ENCODE peak calls at places on chromosomes 12 and 14, in six cellular contexts. S, H, B, L, T and G are unnamed samples.

GRCh38 chr14:100860556-100861187 is 34.8 kb downstream of the MEG3 start:
- DNase-seq in S (no peak), B (no peak), T (no peak), H (no peak), L (no peak), G (no peak)

GRCh38 chr14:33120341-33120740 is 181.7 kb downstream of the NPAS3 start:
- DNase-seq in B (no peak), S (peak), L (peak), H (no peak), T (peak), G (no peak)

GRCh38 chr14:32913725-32914124 is 25.0 kb upstream of the NPAS3 start:
- DNase-seq in B (no peak), H (no peak), S (no peak), T (peak), L (peak), G (no peak)

GRCh38 chr12:2372735-2373134 is 319.9 kb downstream of the CACNA1C start:
- DNase-seq in B (no peak), S (no peak), L (no peak), H (no peak), T (no peak), G (peak)

GRCh38 chr14:97036096-97036852 is 239.1 kb downstream of the VRK1 start:
- DNase-seq in S (no peak), L (no peak), T (no peak), H (no peak), B (no peak), G (no peak)

GRCh38 chr14:100693877-100694578 is 32.7 kb upstream of the DLK1 start:
- DNase-seq in H (no peak), B (no peak), T (no peak), S (no peak), L (no peak), G (no peak)

GRCh38 chr14:24251880-24252288 is 9.5 kb upstream of the TINF2 start:
- DNase-seq in H (no peak), L (peak), T (no peak), S (no peak), B (no peak), G (no peak)

GRCh38 chr12:38101753-38102152 is 214.8 kb upstream of the ALG10B start:
- DNase-seq in T (no peak), B (no peak), L (no peak), H (no peak), S (no peak), G (no peak)

GRCh38 chr12:80643961-80644360 is 63.5 kb upstream of the MYF6 start:
- DNase-seq in L (no peak), B (no peak), H (no peak), T (peak), S (no peak), G (no peak)

GRCh38 chr14:102586420-102587119 is 5.9 kb upstream of the RCOR1 start:
- DNase-seq in H (no peak), L (no peak), B (no peak), S (no peak), T (no peak), G (no peak)

GRCh38 chr12:123105427-123105826 is 45.5 kb downstream of the PITPNM2 start:
- DNase-seq in B (no peak), S (no peak), T (peak), L (peak), H (no peak), G (no peak)

GRCh38 chr12:70418101-70418500 is 52.0 kb downstream of the KCNMB4 start:
- DNase-seq in B (no peak), T (no peak), H (no peak), L (no peak), S (no peak), G (no peak)

GRCh38 chr12:98955284-98955683 is 310.2 kb downstream of the APAF1 start:
- DNase-seq in H (peak), B (no peak), L (peak), T (peak), S (no peak), G (no peak)

GRCh38 chr14:22314183-22314820 is 274.7 kb downstream of the DAD1 start:
- DNase-seq in H (peak), L (peak), B (no peak), S (no peak), T (peak), G (no peak)

GRCh38 chr12:19654630-19655384 is 215.5 kb downstream of the AEBP2 start:
- DNase-seq in T (peak), B (no peak), S (no peak), H (no peak), L (peak), G (no peak)

GRCh38 chr12:92096346-92097136 is 49.1 kb downstream of the BTG1 start:
- DNase-seq in B (no peak), H (no peak), L (no peak), S (no peak), T (peak), G (no peak)

GRCh38 chr12:130955238-130955816 is 1.6 kb downstream of the ADGRD1 start:
- DNase-seq in S (no peak), T (no peak), B (no peak), L (no peak), H (no peak), G (no peak)

GRCh38 chr12:122190842-122191668 is 8.1 kb downstream of the LRRC43 start:
- DNase-seq in L (peak), B (no peak), T (peak), S (no peak), H (peak), G (no peak)

GRCh38 chr14:31926123-31926522 is 151.0 kb upstream of the ARHGAP5 start:
- DNase-seq in H (peak), B (no peak), L (peak), S (no peak), T (peak), G (no peak)

GRCh38 chr14:91154851-91155625 is 41.2 kb downstream of the DGLUCY start:
- DNase-seq in S (no peak), T (peak), B (no peak), L (peak), H (peak), G (no peak)

GRCh38 chr14:75831455-75831854 is 150.3 kb downstream of the TGFB3 start:
- DNase-seq in L (peak), H (peak), S (no peak), B (peak), T (peak), G (peak)

GRCh38 chr12:114726092-114726710 is 42.2 kb upstream of the TBX3 start:
- DNase-seq in T (no peak), B (no peak), H (no peak), S (no peak), L (no peak), G (no peak)

GRCh38 chr12:51265024-51265423 is 5.2 kb downstream of the SMAGP start:
- DNase-seq in T (no peak), S (no peak), H (no peak), B (no peak), L (no peak), G (no peak)

GRCh38 chr14:50821471-50822464 is 9.2 kb downstream of the NIN start:
- DNase-seq in T (no peak), S (peak), H (no peak), B (peak), L (no peak), G (no peak)

GRCh38 chr14:104297313-104297704 is 158.9 kb downstream of the KIF26A start:
- DNase-seq in S (no peak), T (no peak), L (no peak), B (no peak), H (no peak), G (no peak)

GRCh38 chr14:78156196-78156595 is 14.0 kb upstream of the NRXN3 start:
- DNase-seq in B (no peak), L (no peak), S (no peak), T (no peak), H (no peak), G (no peak)

GRCh38 chr12:106137456-106138278 is 1.1 kb downstream of the NUAK1 start:
- DNase-seq in T (no peak), H (no peak), S (no peak), L (no peak), B (no peak), G (no peak)

DNA sequence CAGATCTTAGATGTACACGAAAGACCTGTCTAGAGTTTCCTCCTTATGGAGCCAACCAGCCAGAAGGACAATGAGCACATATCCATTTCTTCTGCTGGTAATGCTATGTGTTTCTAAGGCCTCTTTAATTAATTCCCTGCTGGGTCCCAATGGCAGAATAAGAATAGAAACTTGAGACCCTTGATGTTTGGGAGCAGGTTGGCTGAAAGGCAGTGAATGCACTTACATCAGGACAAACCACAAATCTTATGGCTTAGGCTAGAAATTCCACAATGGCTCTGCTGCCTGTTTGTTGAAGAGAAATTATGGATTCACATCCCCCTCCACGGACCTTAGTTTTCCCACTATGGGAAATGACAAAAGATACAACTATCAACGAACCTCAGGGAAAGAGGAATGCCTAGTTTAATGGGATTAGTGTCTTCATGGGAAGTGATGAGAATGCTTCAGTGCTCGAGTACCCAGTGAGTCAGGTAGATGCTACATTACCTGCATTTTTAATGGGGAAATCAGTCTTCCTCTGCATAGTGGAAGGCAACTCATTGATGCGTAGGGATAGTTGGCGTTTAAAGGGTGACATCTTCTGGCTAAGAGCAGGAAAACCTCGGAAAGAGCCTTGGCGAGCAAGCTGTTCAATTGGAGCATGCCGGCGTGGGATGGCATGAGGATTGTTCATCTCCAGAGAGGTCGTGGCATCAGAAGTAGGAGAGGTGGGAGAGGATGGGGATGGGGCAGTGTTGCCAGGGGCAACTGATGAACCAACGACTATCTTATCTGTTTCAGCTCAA is 46.5 kb downstream of the PAPLN start:
- DNase-seq in T (peak), H (no peak), B (no peak), S (no peak), L (peak), G (no peak)
- TF ChIP-seq CTCF in T (peak), H (peak), B (no peak), S (peak), L (peak), G (no peak)

GRCh38 chr12:109347579-109347978 is at the start of gene MYO1H:
- DNase-seq in B (no peak), S (no peak), H (peak), T (no peak), L (no peak), G (no peak)

GRCh38 chr12:109345428-109345827 is 2.3 kb upstream of the MYO1H start:
- DNase-seq in B (no peak), S (no peak), T (no peak), L (no peak), H (no peak), G (no peak)

DNA sequence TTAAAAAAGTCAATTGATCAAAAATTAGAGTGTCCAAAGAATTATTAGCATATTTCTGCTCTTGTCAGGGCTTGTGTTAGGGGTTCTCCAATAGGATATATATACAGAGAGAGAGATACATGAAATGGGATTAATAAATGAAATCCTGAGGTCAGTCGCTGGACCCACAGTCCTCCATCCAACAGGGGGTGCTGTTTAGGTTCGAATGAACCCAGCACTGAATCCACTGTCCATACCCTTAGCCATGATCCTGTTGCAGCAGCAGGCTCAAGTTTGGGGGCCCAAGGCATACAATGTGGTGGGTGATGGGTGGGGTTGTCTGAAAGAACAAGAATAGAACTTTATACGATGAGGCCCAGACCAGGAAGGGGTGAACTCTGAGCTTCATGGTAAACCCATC is 780 bp upstream of the MYO1H start:
- DNase-seq in T (no peak), H (no peak), L (no peak), S (no peak), B (no peak), G (no peak)
- TF ChIP-seq CTCF in T (no peak), H (no peak), L (no peak), S (peak), B (no peak), G (no peak)

GRCh38 chr12:8680533-8680932 is 17.3 kb upstream of the RIMKLB start:
- DNase-seq in H (no peak), B (no peak), S (no peak), T (no peak), L (no peak), G (no peak)
- TF ChIP-seq CTCF in H (no peak), B (no peak), S (no peak), T (peak), L (no peak), G (no peak)

GRCh38 chr14:61566537-61567225 is 128.6 kb upstream of the HIF1A start:
- DNase-seq in H (peak), B (no peak), T (peak), S (no peak), L (peak), G (no peak)

GRCh38 chr14:61569783-61570182 is 125.5 kb upstream of the HIF1A start:
- DNase-seq in L (peak), B (no peak), S (no peak), T (peak), H (no peak), G (no peak)

GRCh38 chr14:61569308-61569707 is 126.0 kb upstream of the HIF1A start:
- DNase-seq in L (no peak), B (no peak), S (no peak), T (no peak), H (no peak), G (no peak)

GRCh38 chr14:61568572-61569011 is 126.7 kb upstream of the HIF1A start:
- DNase-seq in H (no peak), B (no peak), S (no peak), L (no peak), T (no peak), G (no peak)

GRCh38 chr14:61567838-61568571 is 127.3 kb upstream of the HIF1A start:
- DNase-seq in H (no peak), L (no peak), B (no peak), S (no peak), T (no peak), G (no peak)
- TF ChIP-seq CTCF in H (no peak), L (no peak), B (no peak), S (no peak), T (no peak), G (no peak)